ENCODE peak calls at places on chromosomes 11 and 22, in five cellular contexts. P is endothelial cell of umbilical vein; E is upper lobe of left lung; A is heart left ventricle; Y is activated T-helper 9 cell treated with anti-CD3 and anti-CD28 coated beads, Interleukin-2, amount 50 U/mL, for 16 hours. T is an unnamed sample.

GRCh38 chr11:121524233-121524631 is 71.5 kb upstream of the SORL1-AS1 start:
- DNase-seq in P (no peak), Y (no peak), E (no peak), A (no peak), T (no peak)

GRCh38 chr11:111452146-111452545 is 60.0 kb downstream of the BTG4 start:
- DNase-seq in A (no peak), P (no peak), E (peak), Y (no peak), T (no peak)

GRCh38 chr22:40422558-40423245 is 52.3 kb downstream of the SGSM3 start:
- DNase-seq in Y (no peak), P (no peak), A (no peak), E (no peak), T (no peak)

GRCh38 chr11:3808846-3809623 is 675 bp downstream of the PGAP2 start:
- DNase-seq in Y (no peak), A (no peak), E (no peak), P (peak), T (no peak)

GRCh38 chr11:6357222-6357621 is 33.1 kb upstream of the SMPD1 start:
- DNase-seq in A (no peak), P (no peak), Y (peak), E (no peak), T (peak)

GRCh38 chr22:22743128-22743760 is 98.8 kb downstream of the GGTLC2 start:
- DNase-seq in E (no peak), Y (no peak), P (no peak), A (no peak), T (no peak)

GRCh38 chr22:37925311-37925710 is 19.2 kb downstream of the MICALL1 start:
- DNase-seq in A (no peak), E (no peak), Y (no peak), P (no peak), T (no peak)

GRCh38 chr22:48744967-48745841 is 1082.5 kb downstream of the BRD1 start:
- DNase-seq in A (no peak), E (peak), Y (no peak), P (no peak), T (no peak)

GRCh38 chr11:32529994-32530588 is 53.5 kb upstream of the EIF3M start:
- DNase-seq in Y (no peak), P (no peak), E (no peak), A (no peak), T (peak)

GRCh38 chr11:124762077-124762623 is at the start of gene ESAM:
- DNase-seq in A (peak), Y (peak), P (no peak), E (peak), T (peak)

GRCh38 chr11:121253951-121254350 is 38.6 kb upstream of the SC5D start:
- DNase-seq in Y (no peak), A (no peak), E (no peak), P (no peak), T (no peak)

GRCh38 chr11:1291295-1292017 is 18.0 kb downstream of the TOLLIP start:
- DNase-seq in E (peak), Y (no peak), A (peak), P (no peak), T (no peak)

GRCh38 chr11:47731466-47731865 is 16.3 kb upstream of the AGBL2 start:
- DNase-seq in E (no peak), P (no peak), A (no peak), Y (no peak), T (no peak)

GRCh38 chr11:45607995-45608394 is 57.4 kb downstream of the CHST1 start:
- DNase-seq in A (no peak), P (no peak), Y (no peak), E (no peak), T (no peak)

GRCh38 chr22:27329471-27329870 is 472.1 kb downstream of the MN1 start:
- DNase-seq in Y (no peak), P (no peak), A (no peak), E (no peak), T (no peak)

GRCh38 chr22:37254206-37254866 is 10.3 kb upstream of the RAC2 start:
- DNase-seq in A (no peak), P (peak), Y (no peak), E (no peak), T (no peak)

GRCh38 chr22:23110922-23111527 is 30.8 kb downstream of the RSPH14 start:
- DNase-seq in A (no peak), Y (no peak), P (no peak), E (no peak), T (no peak)

GRCh38 chr22:25780673-25781072 is 38.7 kb downstream of the MYO18B start:
- DNase-seq in P (no peak), A (no peak), E (no peak), Y (no peak), T (no peak)

GRCh38 chr11:111733655-111734088 is 32.5 kb downstream of the PPP2R1B start:
- DNase-seq in A (peak), E (peak), Y (no peak), P (no peak), T (no peak)

GRCh38 chr11:61601512-61601911 is 20.6 kb upstream of the SYT7 start:
- DNase-seq in Y (no peak), E (no peak), A (no peak), P (no peak), T (no peak)

GRCh38 chr11:12137938-12138731 is 27.7 kb downstream of the MICAL2 start:
- DNase-seq in A (no peak), P (peak), Y (no peak), E (no peak), T (no peak)

GRCh38 chr11:20647976-20648565 is 21.3 kb upstream of the NELL1 start:
- DNase-seq in Y (no peak), E (no peak), A (no peak), P (peak), T (peak)

GRCh38 chr11:94125408-94126120 is 3.1 kb upstream of the PANX1 start:
- DNase-seq in Y (no peak), P (no peak), E (no peak), A (no peak), T (no peak)

GRCh38 chr11:30316237-30316636 is 6.7 kb upstream of the ARL14EP start:
- DNase-seq in E (no peak), Y (no peak), P (no peak), A (no peak), T (no peak)

GRCh38 chr11:103546236-103546635 is 437.0 kb downstream of the DYNC2H1 start:
- DNase-seq in P (no peak), Y (no peak), E (no peak), A (no peak), T (no peak)

GRCh38 chr11:28833670-28834069 is 725.5 kb downstream of the METTL15 start:
- DNase-seq in A (no peak), E (no peak), Y (no peak), P (peak), T (no peak)

GRCh38 chr11:269146-269890 is 8.9 kb upstream of the NLRP6 start:
- DNase-seq in E (no peak), P (no peak), A (no peak), Y (no peak), T (peak)

GRCh38 chr11:32437406-32438345 is 2.3 kb upstream of the WT1 start:
- DNase-seq in Y (no peak), A (no peak), E (peak), P (no peak), T (no peak)

GRCh38 chr11:60872952-60873524 is 5.7 kb downstream of the ZP1 start:
- DNase-seq in A (peak), Y (no peak), P (no peak), E (no peak), T (no peak)

GRCh38 chr11:119371778-119372182 is 9.7 kb downstream of the USP2 start:
- DNase-seq in A (no peak), P (peak), Y (no peak), E (no peak), T (no peak)

GRCh38 chr11:77347962-77348361 is 46.5 kb upstream of the GDPD4 start:
- DNase-seq in P (no peak), Y (no peak), E (no peak), A (no peak), T (no peak)

GRCh38 chr11:55714982-55715888 is 53.2 kb downstream of the OR4C6 start:
- DNase-seq in Y (no peak), P (no peak), E (no peak), A (no peak), T (no peak)

GRCh38 chr11:13667245-13667644 is 1.2 kb upstream of the FAR1 start:
- DNase-seq in A (no peak), Y (no peak), E (no peak), P (peak), T (peak)

GRCh38 chr11:72431846-72432245 is 2.5 kb downstream of the CLPB start:
- DNase-seq in P (no peak), E (no peak), Y (no peak), A (no peak), T (no peak)

T was measured in stimulated activated naive B cell treated with anti-CD40 and anti-IgM and Interleukin-4, amounts not matched to agents 10 μg/mL and 1 μg/mL and 100 μg/mL, for 72 hours.